ENCODE peak calls at places on chromosomes 3 and 15, in seven cellular contexts. One of them, this sample, is unnamed. For H3K4me1, the result is how much of the 10 kb centered on the place peaks cover.

GRCh38 chr3:114686624-114687023 is 392.8 kb downstream of the TIGIT start:
- DNase-seq in H9: no peak
- DNase-seq in IMR-90: no peak
- DNase-seq in mesendoderm: no peak
- DNase-seq in neuronal stem cell: no peak
- DNase-seq in mesenchymal stem cell: no peak
- DNase-seq in H1: no peak
- DNase-seq in this sample: no peak

GRCh38 chr15:43204016-43204901 is 16.6 kb downstream of the EPB42 start:
- DNase-seq in H9: peak
- DNase-seq in IMR-90: peak
- DNase-seq in mesendoderm: peak
- DNase-seq in neuronal stem cell: no peak
- DNase-seq in mesenchymal stem cell: peak
- DNase-seq in H1: peak
- DNase-seq in this sample: peak

GRCh38 chr3:57128863-57129602 is 36.1 kb downstream of the IL17RD start:
- DNase-seq in H9: no peak
- DNase-seq in IMR-90: no peak
- DNase-seq in mesendoderm: no peak
- DNase-seq in neuronal stem cell: no peak
- DNase-seq in mesenchymal stem cell: peak
- DNase-seq in H1: no peak
- DNase-seq in this sample: no peak

GRCh38 chr3:81676706-81677456 is 84.6 kb downstream of the GBE1 start:
- DNase-seq in H9: no peak
- DNase-seq in IMR-90: no peak
- DNase-seq in mesendoderm: no peak
- DNase-seq in neuronal stem cell: no peak
- DNase-seq in mesenchymal stem cell: no peak
- DNase-seq in H1: no peak
- DNase-seq in this sample: no peak

GRCh38 chr3:25690768-25691548 is 26.3 kb upstream of the TOP2B start:
- DNase-seq in H9: no peak
- DNase-seq in IMR-90: no peak
- DNase-seq in mesendoderm: no peak
- DNase-seq in neuronal stem cell: no peak
- DNase-seq in mesenchymal stem cell: no peak
- DNase-seq in H1: no peak
- DNase-seq in this sample: no peak

GRCh38 chr3:158649791-158650190 is 5.5 kb downstream of the GFM1 start:
- DNase-seq in H9: no peak
- DNase-seq in IMR-90: no peak
- DNase-seq in mesendoderm: peak
- DNase-seq in neuronal stem cell: no peak
- DNase-seq in mesenchymal stem cell: no peak
- DNase-seq in H1: no peak
- DNase-seq in this sample: no peak

GRCh38 chr15:58628206-58629057 is 121.1 kb downstream of the ADAM10 start:
- DNase-seq in H9: no peak
- DNase-seq in IMR-90: no peak
- DNase-seq in mesendoderm: no peak
- DNase-seq in neuronal stem cell: no peak
- DNase-seq in mesenchymal stem cell: peak
- DNase-seq in H1: no peak
- DNase-seq in this sample: no peak

GRCh38 chr3:10697918-10698317 is 118.1 kb upstream of the SLC6A11 start:
- DNase-seq in H9: peak
- DNase-seq in IMR-90: no peak
- DNase-seq in mesendoderm: peak
- DNase-seq in neuronal stem cell: no peak
- DNase-seq in mesenchymal stem cell: no peak
- DNase-seq in H1: no peak
- DNase-seq in this sample: no peak

GRCh38 chr3:17023006-17023664 is 138.4 kb downstream of the PLCL2 start:
- DNase-seq in H9: no peak
- DNase-seq in IMR-90: peak
- DNase-seq in mesendoderm: no peak
- DNase-seq in neuronal stem cell: no peak
- DNase-seq in mesenchymal stem cell: peak
- DNase-seq in H1: no peak
- DNase-seq in this sample: no peak

GRCh38 chr15:43776101-43776717 is 557 bp downstream of the ELL3 start:
- DNase-seq in H9: peak
- DNase-seq in IMR-90: no peak
- DNase-seq in mesendoderm: peak
- DNase-seq in neuronal stem cell: peak
- DNase-seq in mesenchymal stem cell: no peak
- DNase-seq in H1: no peak
- DNase-seq in this sample: peak

GRCh38 chr15:76200641-76201105 is 110.6 kb downstream of the ETFA start:
- DNase-seq in H9: no peak
- DNase-seq in IMR-90: no peak
- DNase-seq in mesendoderm: no peak
- DNase-seq in neuronal stem cell: no peak
- DNase-seq in mesenchymal stem cell: no peak
- DNase-seq in H1: no peak
- DNase-seq in this sample: no peak

GRCh38 chr3:77055841-77056341 is 16.0 kb downstream of the ROBO2 start:
- DNase-seq in H9: no peak
- DNase-seq in IMR-90: peak
- DNase-seq in mesendoderm: no peak
- DNase-seq in neuronal stem cell: no peak
- DNase-seq in mesenchymal stem cell: peak
- DNase-seq in H1: no peak
- DNase-seq in this sample: no peak

GRCh38 chr15:92584105-92584504 is 71.5 kb downstream of the FAM174B start:
- DNase-seq in H9: no peak
- DNase-seq in IMR-90: no peak
- DNase-seq in mesendoderm: no peak
- DNase-seq in neuronal stem cell: no peak
- DNase-seq in mesenchymal stem cell: no peak
- DNase-seq in H1: no peak
- DNase-seq in this sample: no peak

GRCh38 chr15:21262851-21263400 is 177.4 kb downstream of the POTEB3 start:
- DNase-seq in H9: no peak
- DNase-seq in IMR-90: no peak
- DNase-seq in mesendoderm: peak
- DNase-seq in neuronal stem cell: no peak
- DNase-seq in mesenchymal stem cell: no peak
- DNase-seq in H1: no peak
- DNase-seq in this sample: no peak

GRCh38 chr3:19065027-19065426 is 83.3 kb upstream of the KCNH8 start:
- DNase-seq in H9: no peak
- DNase-seq in IMR-90: no peak
- DNase-seq in mesendoderm: peak
- DNase-seq in neuronal stem cell: peak
- DNase-seq in mesenchymal stem cell: no peak
- DNase-seq in H1: no peak
- DNase-seq in this sample: no peak

GRCh38 chr15:80611543-80612080 is 83.5 kb upstream of the ABHD17C start:
- DNase-seq in H9: no peak
- DNase-seq in IMR-90: no peak
- DNase-seq in mesendoderm: no peak
- DNase-seq in neuronal stem cell: peak
- DNase-seq in mesenchymal stem cell: no peak
- DNase-seq in H1: no peak
- DNase-seq in this sample: no peak
- H2BK5ac ChIP-seq in H9: no peak
- H2BK5ac ChIP-seq in IMR-90: no peak
- H2BK5ac ChIP-seq in mesendoderm: no peak
- H2BK5ac ChIP-seq in neuronal stem cell: no peak
- H2BK5ac ChIP-seq in mesenchymal stem cell: no peak
- H2BK5ac ChIP-seq in H1: no peak
- H2BK5ac ChIP-seq in this sample: no peak

DNA sequence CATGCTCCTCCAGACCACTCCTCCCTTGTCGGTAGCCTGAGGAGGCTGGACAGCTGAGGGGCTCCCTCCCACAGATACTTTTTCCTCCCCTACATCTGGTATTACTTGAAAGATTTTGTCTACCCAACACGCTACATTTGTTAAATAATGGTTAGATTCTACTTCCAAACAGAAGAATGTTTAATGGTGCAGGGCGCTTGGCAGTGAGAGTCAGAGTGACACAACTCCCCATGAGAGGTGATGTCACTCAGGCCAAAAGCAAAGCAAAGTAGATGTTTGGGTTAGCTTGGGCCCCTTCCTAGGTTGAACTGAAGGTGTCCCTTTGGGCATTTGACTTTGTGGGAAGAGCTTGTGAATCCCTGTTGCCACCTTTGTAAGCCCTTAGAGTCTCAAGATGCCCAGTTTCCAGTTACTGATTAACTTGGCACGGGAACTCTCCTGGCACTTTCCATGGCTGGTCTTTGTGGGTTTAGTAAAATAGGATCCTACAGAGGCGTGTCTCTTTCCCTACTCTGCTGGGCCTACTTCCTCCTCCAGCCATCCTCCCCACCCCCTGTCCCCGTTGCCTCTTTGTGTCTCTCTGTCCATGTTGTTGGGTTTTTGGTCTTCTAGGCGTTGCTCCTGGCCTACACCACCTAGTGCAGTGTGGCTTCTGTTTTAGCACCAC is 5.6 kb downstream of the LIMD1 start:
- DNase-seq in H9: no peak
- DNase-seq in IMR-90: no peak
- DNase-seq in mesendoderm: no peak
- DNase-seq in neuronal stem cell: no peak
- DNase-seq in mesenchymal stem cell: no peak
- DNase-seq in H1: no peak
- DNase-seq in this sample: no peak
- H3K4me1 ChIP-seq in H9: under half
- H3K4me1 ChIP-seq in IMR-90: under half
- H3K4me1 ChIP-seq in mesendoderm: under half
- H3K4me1 ChIP-seq in neuronal stem cell: under half
- H3K4me1 ChIP-seq in mesenchymal stem cell: under half
- H3K4me1 ChIP-seq in H1: under half
- H3K4me1 ChIP-seq in this sample: under half

GRCh38 chr3:73026111-73026510 is 29.5 kb downstream of the PPP4R2 start:
- DNase-seq in H9: no peak
- DNase-seq in IMR-90: no peak
- DNase-seq in mesendoderm: no peak
- DNase-seq in neuronal stem cell: no peak
- DNase-seq in mesenchymal stem cell: no peak
- DNase-seq in H1: no peak
- DNase-seq in this sample: no peak
- H4K8ac ChIP-seq in H9: no peak
- H4K8ac ChIP-seq in IMR-90: no peak
- H4K8ac ChIP-seq in mesendoderm: no peak
- H4K8ac ChIP-seq in neuronal stem cell: no peak
- H4K8ac ChIP-seq in mesenchymal stem cell: no peak
- H4K8ac ChIP-seq in H1: no peak
- H4K8ac ChIP-seq in this sample: no peak

DNA sequence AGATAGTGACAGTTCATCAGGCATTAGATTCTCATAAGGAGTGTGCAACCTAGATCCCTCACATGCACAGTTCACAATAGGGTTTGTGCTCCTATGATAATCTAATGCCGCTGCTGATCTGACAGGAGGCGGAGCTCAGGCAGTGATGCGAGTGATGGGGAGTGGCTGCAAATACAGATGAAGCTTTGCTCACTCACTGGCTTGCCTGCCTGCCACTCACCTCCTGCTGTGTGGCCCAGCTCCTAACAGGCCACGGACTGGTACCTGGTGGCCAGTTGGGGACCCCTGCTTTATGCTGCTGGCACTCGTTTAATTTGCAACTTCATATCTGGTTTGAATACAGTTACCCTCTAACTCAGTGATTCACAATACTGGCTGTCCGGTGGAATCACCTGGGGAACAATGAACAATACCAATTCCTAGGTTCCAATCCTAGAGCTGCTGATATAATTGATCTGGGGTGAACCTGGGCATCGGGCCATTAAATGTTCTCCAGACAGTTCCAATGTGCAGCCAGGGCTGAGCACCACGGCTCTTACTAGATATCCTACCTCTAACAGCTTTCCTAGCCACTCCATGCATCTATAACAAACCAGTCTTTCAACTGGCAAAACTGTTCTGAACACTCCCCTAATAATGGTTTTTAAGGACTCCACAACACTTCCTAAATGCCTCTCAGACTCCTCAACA is 131.4 kb downstream of the ATP1B3 start:
- DNase-seq in H9: no peak
- DNase-seq in IMR-90: no peak
- DNase-seq in mesendoderm: peak
- DNase-seq in neuronal stem cell: no peak
- DNase-seq in mesenchymal stem cell: no peak
- DNase-seq in H1: no peak
- DNase-seq in this sample: no peak
- H2BK5ac ChIP-seq in H9: no peak
- H2BK5ac ChIP-seq in IMR-90: no peak
- H2BK5ac ChIP-seq in mesendoderm: no peak
- H2BK5ac ChIP-seq in neuronal stem cell: no peak
- H2BK5ac ChIP-seq in mesenchymal stem cell: no peak
- H2BK5ac ChIP-seq in H1: no peak
- H2BK5ac ChIP-seq in this sample: no peak

DNA sequence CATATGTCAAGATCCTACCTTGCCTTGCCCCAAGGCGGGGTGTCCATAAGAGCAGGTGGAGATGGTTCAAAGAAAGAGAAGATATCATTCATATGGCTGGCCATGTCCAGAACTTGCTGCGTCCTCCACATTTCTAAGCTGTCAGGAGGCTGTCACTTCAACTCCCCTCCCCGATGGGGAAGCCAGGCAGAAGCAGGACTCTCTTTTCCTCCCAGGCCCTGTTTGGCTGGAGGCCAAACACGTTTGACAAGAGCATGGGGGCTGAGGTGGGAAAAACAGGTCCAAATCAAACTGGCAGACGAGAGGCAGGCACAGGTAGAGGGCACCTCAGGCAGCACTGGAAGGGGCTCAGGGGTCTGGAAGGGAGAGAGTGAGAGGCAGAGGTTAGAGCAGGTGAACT is 37.7 kb downstream of the MESD start:
- DNase-seq in H9: no peak
- DNase-seq in IMR-90: no peak
- DNase-seq in mesendoderm: no peak
- DNase-seq in neuronal stem cell: no peak
- DNase-seq in mesenchymal stem cell: no peak
- DNase-seq in H1: no peak
- DNase-seq in this sample: no peak
- H3K4me1 ChIP-seq in H9: under half
- H3K4me1 ChIP-seq in IMR-90: under half
- H3K4me1 ChIP-seq in mesendoderm: under half
- H3K4me1 ChIP-seq in neuronal stem cell: under half
- H3K4me1 ChIP-seq in mesenchymal stem cell: under half
- H3K4me1 ChIP-seq in H1: under half
- H3K4me1 ChIP-seq in this sample: under half

This sample was measured in trophoblast cell.